ENCODE peak calls at places on chromosomes 2 and 18, in ten cellular contexts. One of them, this sample, is unnamed.
A peak's percentile ranks its signal among the peaks of the same experiment; 100 is the strongest.

GRCh38 chr2:217643814-217644301 is 358.9 kb downstream of the TNS1 start:
- DNase-seq in anterior cingulate cortex: no peak
- DNase-seq in pancreas: no peak
- DNase-seq in activated CD4-positive, alpha-beta T cell treated with anti-CD3 and anti-CD28 coated beads, Interleukin-2, amount 10 ng/mL, durations not matched to agents 7 days and 5 days: no peak
- DNase-seq in fibroblast of mammary gland: no peak
- DNase-seq in activated CD8-positive, alpha-beta memory T cell treated with anti-CD3 and anti-CD28 coated beads, Interleukin-2, amount 10 ng/mL, durations not matched to agents 7 days and 5 days: no peak
- DNase-seq in neural crest cell: no peak
- DNase-seq in progenitor cell of endocrine pancreas: no peak
- DNase-seq in cardiac muscle cell: peak; percentile 87
- DNase-seq in amniotic stem cell: no peak
- DNase-seq in this sample: no peak

GRCh38 chr2:160783481-160783880 is 289.9 kb upstream of the RBMS1 start:
- DNase-seq in anterior cingulate cortex: no peak
- DNase-seq in cardiac muscle cell: no peak
- DNase-seq in activated CD8-positive, alpha-beta memory T cell treated with anti-CD3 and anti-CD28 coated beads, Interleukin-2, amount 10 ng/mL, durations not matched to agents 7 days and 5 days: no peak
- DNase-seq in progenitor cell of endocrine pancreas: no peak
- DNase-seq in activated CD4-positive, alpha-beta T cell treated with anti-CD3 and anti-CD28 coated beads, Interleukin-2, amount 10 ng/mL, durations not matched to agents 7 days and 5 days: no peak
- DNase-seq in amniotic stem cell: no peak
- DNase-seq in fibroblast of mammary gland: peak; percentile 50
- DNase-seq in neural crest cell: no peak
- DNase-seq in pancreas: no peak
- DNase-seq in this sample: peak; percentile 1

GRCh38 chr2:239991689-239992314 is 33.3 kb downstream of the NDUFA10 start:
- DNase-seq in neural crest cell: no peak
- DNase-seq in anterior cingulate cortex: no peak
- DNase-seq in activated CD4-positive, alpha-beta T cell treated with anti-CD3 and anti-CD28 coated beads, Interleukin-2, amount 10 ng/mL, durations not matched to agents 7 days and 5 days: peak; percentile 41
- DNase-seq in fibroblast of mammary gland: peak; percentile 73
- DNase-seq in amniotic stem cell: peak; percentile 19
- DNase-seq in pancreas: no peak
- DNase-seq in activated CD8-positive, alpha-beta memory T cell treated with anti-CD3 and anti-CD28 coated beads, Interleukin-2, amount 10 ng/mL, durations not matched to agents 7 days and 5 days: no peak
- DNase-seq in progenitor cell of endocrine pancreas: no peak
- DNase-seq in cardiac muscle cell: peak; percentile 54
- DNase-seq in this sample: peak; percentile 69

GRCh38 chr18:48834421-48835011 is 116.2 kb downstream of the SMAD7 start:
- DNase-seq in pancreas: no peak
- DNase-seq in fibroblast of mammary gland: peak; percentile 93
- DNase-seq in activated CD8-positive, alpha-beta memory T cell treated with anti-CD3 and anti-CD28 coated beads, Interleukin-2, amount 10 ng/mL, durations not matched to agents 7 days and 5 days: peak; percentile 91
- DNase-seq in neural crest cell: no peak
- DNase-seq in anterior cingulate cortex: no peak
- DNase-seq in activated CD4-positive, alpha-beta T cell treated with anti-CD3 and anti-CD28 coated beads, Interleukin-2, amount 10 ng/mL, durations not matched to agents 7 days and 5 days: peak; percentile 77
- DNase-seq in progenitor cell of endocrine pancreas: no peak
- DNase-seq in amniotic stem cell: peak; percentile 79
- DNase-seq in cardiac muscle cell: no peak
- DNase-seq in this sample: peak; percentile 93

GRCh38 chr2:122886479-122887130 is 1131.2 kb downstream of the TSN start:
- DNase-seq in anterior cingulate cortex: no peak
- DNase-seq in amniotic stem cell: no peak
- DNase-seq in progenitor cell of endocrine pancreas: no peak
- DNase-seq in neural crest cell: no peak
- DNase-seq in cardiac muscle cell: peak; percentile 32
- DNase-seq in fibroblast of mammary gland: no peak
- DNase-seq in pancreas: no peak
- DNase-seq in activated CD4-positive, alpha-beta T cell treated with anti-CD3 and anti-CD28 coated beads, Interleukin-2, amount 10 ng/mL, durations not matched to agents 7 days and 5 days: no peak
- DNase-seq in activated CD8-positive, alpha-beta memory T cell treated with anti-CD3 and anti-CD28 coated beads, Interleukin-2, amount 10 ng/mL, durations not matched to agents 7 days and 5 days: no peak
- DNase-seq in this sample: no peak

GRCh38 chr2:138572318-138572717 is 70.7 kb downstream of the SPOPL start:
- DNase-seq in activated CD8-positive, alpha-beta memory T cell treated with anti-CD3 and anti-CD28 coated beads, Interleukin-2, amount 10 ng/mL, durations not matched to agents 7 days and 5 days: no peak
- DNase-seq in cardiac muscle cell: peak; percentile 25
- DNase-seq in neural crest cell: no peak
- DNase-seq in pancreas: no peak
- DNase-seq in anterior cingulate cortex: no peak
- DNase-seq in amniotic stem cell: no peak
- DNase-seq in fibroblast of mammary gland: no peak
- DNase-seq in progenitor cell of endocrine pancreas: no peak
- DNase-seq in activated CD4-positive, alpha-beta T cell treated with anti-CD3 and anti-CD28 coated beads, Interleukin-2, amount 10 ng/mL, durations not matched to agents 7 days and 5 days: no peak
- DNase-seq in this sample: peak; percentile 29

GRCh38 chr2:29663266-29663665 is 258.1 kb downstream of the ALK start:
- DNase-seq in anterior cingulate cortex: no peak
- DNase-seq in amniotic stem cell: no peak
- DNase-seq in fibroblast of mammary gland: peak; percentile 87
- DNase-seq in activated CD4-positive, alpha-beta T cell treated with anti-CD3 and anti-CD28 coated beads, Interleukin-2, amount 10 ng/mL, durations not matched to agents 7 days and 5 days: no peak
- DNase-seq in progenitor cell of endocrine pancreas: no peak
- DNase-seq in activated CD8-positive, alpha-beta memory T cell treated with anti-CD3 and anti-CD28 coated beads, Interleukin-2, amount 10 ng/mL, durations not matched to agents 7 days and 5 days: no peak
- DNase-seq in pancreas: no peak
- DNase-seq in neural crest cell: no peak
- DNase-seq in cardiac muscle cell: no peak
- DNase-seq in this sample: peak; percentile 64

GRCh38 chr2:9739508-9739907 is 103.8 kb upstream of the TAF1B start:
- DNase-seq in fibroblast of mammary gland: no peak
- DNase-seq in activated CD4-positive, alpha-beta T cell treated with anti-CD3 and anti-CD28 coated beads, Interleukin-2, amount 10 ng/mL, durations not matched to agents 7 days and 5 days: peak; percentile 73
- DNase-seq in pancreas: no peak
- DNase-seq in anterior cingulate cortex: no peak
- DNase-seq in cardiac muscle cell: no peak
- DNase-seq in progenitor cell of endocrine pancreas: no peak
- DNase-seq in activated CD8-positive, alpha-beta memory T cell treated with anti-CD3 and anti-CD28 coated beads, Interleukin-2, amount 10 ng/mL, durations not matched to agents 7 days and 5 days: peak; percentile 72
- DNase-seq in amniotic stem cell: no peak
- DNase-seq in neural crest cell: no peak
- DNase-seq in this sample: no peak

GRCh38 chr2:54457326-54458023 is 1.3 kb downstream of the SPTBN1 start:
- DNase-seq in fibroblast of mammary gland: peak; percentile 15
- DNase-seq in pancreas: peak; percentile 24
- DNase-seq in activated CD4-positive, alpha-beta T cell treated with anti-CD3 and anti-CD28 coated beads, Interleukin-2, amount 10 ng/mL, durations not matched to agents 7 days and 5 days: no peak
- DNase-seq in amniotic stem cell: no peak
- DNase-seq in cardiac muscle cell: peak; percentile 66
- DNase-seq in activated CD8-positive, alpha-beta memory T cell treated with anti-CD3 and anti-CD28 coated beads, Interleukin-2, amount 10 ng/mL, durations not matched to agents 7 days and 5 days: no peak
- DNase-seq in anterior cingulate cortex: peak; percentile 21
- DNase-seq in neural crest cell: peak; percentile 25
- DNase-seq in progenitor cell of endocrine pancreas: peak; percentile 14
- DNase-seq in this sample: no peak

GRCh38 chr18:63997041-63997440 is 27.2 kb downstream of the SERPINB8 start:
- DNase-seq in progenitor cell of endocrine pancreas: no peak
- DNase-seq in pancreas: no peak
- DNase-seq in fibroblast of mammary gland: no peak
- DNase-seq in activated CD4-positive, alpha-beta T cell treated with anti-CD3 and anti-CD28 coated beads, Interleukin-2, amount 10 ng/mL, durations not matched to agents 7 days and 5 days: no peak
- DNase-seq in amniotic stem cell: no peak
- DNase-seq in cardiac muscle cell: no peak
- DNase-seq in neural crest cell: no peak
- DNase-seq in anterior cingulate cortex: no peak
- DNase-seq in activated CD8-positive, alpha-beta memory T cell treated with anti-CD3 and anti-CD28 coated beads, Interleukin-2, amount 10 ng/mL, durations not matched to agents 7 days and 5 days: no peak
- DNase-seq in this sample: no peak

GRCh38 chr18:45166341-45167108 is 448.8 kb upstream of the SLC14A2 start:
- DNase-seq in amniotic stem cell: no peak
- DNase-seq in neural crest cell: no peak
- DNase-seq in fibroblast of mammary gland: peak; percentile 98
- DNase-seq in pancreas: no peak
- DNase-seq in cardiac muscle cell: no peak
- DNase-seq in anterior cingulate cortex: no peak
- DNase-seq in progenitor cell of endocrine pancreas: no peak
- DNase-seq in activated CD8-positive, alpha-beta memory T cell treated with anti-CD3 and anti-CD28 coated beads, Interleukin-2, amount 10 ng/mL, durations not matched to agents 7 days and 5 days: no peak
- DNase-seq in activated CD4-positive, alpha-beta T cell treated with anti-CD3 and anti-CD28 coated beads, Interleukin-2, amount 10 ng/mL, durations not matched to agents 7 days and 5 days: no peak
- DNase-seq in this sample: peak; percentile 86

GRCh38 chr2:64260817-64261216 is 116.6 kb upstream of the PELI1 start:
- DNase-seq in activated CD8-positive, alpha-beta memory T cell treated with anti-CD3 and anti-CD28 coated beads, Interleukin-2, amount 10 ng/mL, durations not matched to agents 7 days and 5 days: no peak
- DNase-seq in pancreas: no peak
- DNase-seq in activated CD4-positive, alpha-beta T cell treated with anti-CD3 and anti-CD28 coated beads, Interleukin-2, amount 10 ng/mL, durations not matched to agents 7 days and 5 days: peak; percentile 12
- DNase-seq in fibroblast of mammary gland: no peak
- DNase-seq in cardiac muscle cell: no peak
- DNase-seq in amniotic stem cell: no peak
- DNase-seq in anterior cingulate cortex: no peak
- DNase-seq in progenitor cell of endocrine pancreas: no peak
- DNase-seq in neural crest cell: no peak
- DNase-seq in this sample: no peak

This sample was measured in amniotic epithelial cell.